ENCODE peak calls at places on chromosome 7, in four cellular contexts. Q, K, W and C are unnamed samples.

GRCh38 chr7:99379043-99379577 is 4.6 kb downstream of the ARPC1B start:
- DNase-seq in Q (no peak), K (peak; percentile 97), W (peak; percentile 55), C (no peak)

GRCh38 chr7:73519867-73520672 is 2.0 kb downstream of the BAZ1B start:
- DNase-seq in Q (peak; percentile 33), K (no peak), W (peak; percentile 43), C (no peak)

GRCh38 chr7:122413339-122413738 is 108.8 kb upstream of the FEZF1 start:
- DNase-seq in W (no peak), Q (no peak), K (no peak), C (no peak)

GRCh38 chr7:137771679-137772078 is 75.1 kb downstream of the DGKI start:
- DNase-seq in W (no peak), Q (no peak), K (no peak), C (no peak)

GRCh38 chr7:32583791-32584190 is 88.5 kb downstream of the AVL9 start:
- DNase-seq in W (no peak), K (no peak), Q (no peak), C (no peak)

GRCh38 chr7:31092606-31093005 is 40.5 kb downstream of the ADCYAP1R1 start:
- DNase-seq in Q (no peak), W (no peak), K (no peak), C (no peak)

GRCh38 chr7:152760384-152761115 is 998 bp downstream of the ACTR3B start:
- DNase-seq in K (peak; percentile 43), W (peak; percentile 33), Q (no peak), C (no peak)

GRCh38 chr7:68689087-68689433 is 909.2 kb upstream of the AUTS2 start:
- DNase-seq in K (no peak), Q (no peak), W (no peak), C (no peak)

GRCh38 chr7:132275384-132275783 is 300.9 kb downstream of the PLXNA4 start:
- DNase-seq in W (no peak), K (no peak), Q (no peak), C (no peak)

GRCh38 chr7:93910076-93910994 is 4.0 kb downstream of the GNGT1 start:
- DNase-seq in W (no peak), K (peak; percentile 86), Q (no peak), C (no peak)

GRCh38 chr7:68694656-68695055 is 903.6 kb upstream of the AUTS2 start:
- DNase-seq in W (no peak), Q (no peak), K (no peak), C (no peak)

GRCh38 chr7:158550886-158551452 is 36.7 kb downstream of the PTPRN2 start:
- DNase-seq in W (peak; percentile 48), Q (no peak), K (no peak), C (no peak)

GRCh38 chr7:143375298-143376034 is 5.7 kb upstream of the ZYX start:
- DNase-seq in W (no peak), K (no peak), Q (no peak), C (no peak)

GRCh38 chr7:88597941-88598425 is 161.5 kb upstream of the ZNF804B start:
- DNase-seq in W (no peak), K (no peak), Q (no peak), C (no peak)

GRCh38 chr7:131467788-131468187 is 88.6 kb downstream of the PODXL start:
- DNase-seq in Q (no peak), W (no peak), K (no peak), C (no peak)

GRCh38 chr7:27361522-27361921 is 118.9 kb downstream of the EVX1 start:
- DNase-seq in K (no peak), W (peak; percentile 55), Q (no peak), C (no peak)

GRCh38 chr7:33886100-33886623 is 19.2 kb upstream of the BMPER start:
- DNase-seq in Q (peak; percentile 11), W (peak; percentile 21), K (no peak), C (peak; percentile 78)

GRCh38 chr7:79410345-79410744 is 43.1 kb downstream of the MAGI2 start:
- DNase-seq in W (no peak), Q (no peak), K (no peak), C (no peak)

GRCh38 chr7:116726149-116726548 is 54.2 kb downstream of the MET start:
- DNase-seq in K (no peak), W (peak; percentile 24), Q (no peak), C (no peak)

GRCh38 chr7:116730097-116731018 is 58.4 kb downstream of the MET start:
- DNase-seq in Q (no peak), K (no peak), W (no peak), C (no peak)

GRCh38 chr7:116726713-116727431 is 54.9 kb downstream of the MET start:
- DNase-seq in Q (no peak), W (no peak), K (no peak), C (no peak)

GRCh38 chr7:116727432-116728009 is 55.5 kb downstream of the MET start:
- DNase-seq in W (no peak), K (no peak), Q (no peak), C (no peak)

DNA sequence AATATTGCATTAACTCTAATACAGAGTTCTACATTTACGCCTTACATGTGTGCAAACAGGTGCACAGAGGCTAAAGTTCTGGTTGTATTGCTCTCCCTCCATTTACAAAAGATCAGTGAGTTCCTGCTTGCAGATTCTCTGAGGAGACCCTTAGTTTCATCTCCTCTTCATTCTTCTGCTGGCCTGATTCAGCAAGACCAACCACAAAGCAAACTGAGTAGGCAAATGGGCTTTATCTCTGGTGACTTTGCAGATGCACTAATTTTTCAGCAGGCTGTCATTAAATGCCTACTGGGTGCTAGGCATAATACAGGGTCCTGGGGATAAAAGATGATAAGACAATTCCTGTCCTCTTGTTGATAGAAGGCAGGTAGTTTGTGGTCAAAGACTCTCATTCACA is 56.4 kb downstream of the MET start:
- DNase-seq in W (no peak), Q (no peak), K (no peak), C (no peak)
- TF ChIP-seq JUN in W (no peak), Q (no peak), K (no peak), C (no peak)

GRCh38 chr7:36945612-36946400 is 221.5 kb upstream of the AOAH start:
- DNase-seq in W (no peak), Q (peak; percentile 86), K (no peak), C (no peak)
- TF ChIP-seq JUN in W (no peak), Q (no peak), K (no peak), C (no peak)

GRCh38 chr7:103936558-103936957 is 52.9 kb downstream of the RELN start:
- DNase-seq in Q (no peak), W (no peak), K (no peak), C (no peak)
- TF ChIP-seq JUN in Q (no peak), W (no peak), K (no peak), C (no peak)

DNA sequence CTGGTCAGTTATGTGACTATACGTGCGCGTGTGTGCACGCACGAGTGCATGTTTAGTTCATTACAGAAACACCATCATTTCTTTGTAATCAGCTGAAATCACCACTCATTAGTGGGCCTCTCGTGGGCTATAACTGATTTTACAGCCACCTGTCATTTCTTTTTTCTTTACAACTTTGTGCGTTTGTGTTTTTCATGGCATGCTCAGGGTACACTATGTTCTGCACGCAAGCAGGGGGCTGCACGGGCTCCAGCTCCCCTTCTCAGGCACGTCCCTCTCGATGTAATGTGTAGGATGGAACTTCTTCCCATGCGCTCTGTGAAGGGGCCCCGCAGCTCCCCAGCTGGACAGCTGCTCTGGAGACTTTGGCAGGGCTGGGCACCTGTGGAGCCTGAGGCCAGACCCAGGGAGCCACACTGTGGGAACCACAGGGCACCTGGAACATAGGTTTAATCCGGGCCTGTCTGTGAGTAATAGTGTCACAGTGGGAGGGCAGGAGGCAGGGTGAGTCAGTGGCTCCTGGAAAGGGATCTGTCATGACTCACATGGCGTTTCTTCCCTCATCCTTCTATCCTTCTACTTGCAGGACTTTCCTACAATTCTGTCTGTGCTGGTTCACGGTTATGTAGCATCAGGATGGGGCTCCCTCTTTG is 4.9 kb downstream of the GCK start:
- DNase-seq in Q (no peak), W (no peak), K (peak; percentile 34), C (no peak)
- TF ChIP-seq JUN in Q (no peak), W (no peak), K (peak; percentile 20), C (no peak)